ENCODE peak calls at places on chromosome 14, in seven cellular contexts. One of them, this sample, is unnamed.

GRCh38 chr14:71214241-71214640 is 307.0 kb downstream of the PCNX1 start:
- DNase-seq in NB4: no peak
- DNase-seq in HEK293T: no peak
- DNase-seq in NCI-H2081: no peak
- DNase-seq in small intestine: no peak
- DNase-seq in ovary: no peak
- DNase-seq in T47D: no peak
- DNase-seq in this sample: no peak

GRCh38 chr14:104689620-104690265 is 325 bp downstream of the INF2 start:
- DNase-seq in NB4: peak
- DNase-seq in T47D: no peak
- DNase-seq in NCI-H2081: no peak
- DNase-seq in HEK293T: peak
- DNase-seq in ovary: peak
- DNase-seq in small intestine: peak
- DNase-seq in this sample: no peak

GRCh38 chr14:104876251-104876699 is 11.2 kb downstream of the CEP170B start:
- DNase-seq in small intestine: peak
- DNase-seq in NCI-H2081: no peak
- DNase-seq in ovary: no peak
- DNase-seq in T47D: peak
- DNase-seq in HEK293T: peak
- DNase-seq in NB4: peak
- DNase-seq in this sample: no peak

GRCh38 chr14:51738754-51739153 is 87.0 kb downstream of the FRMD6 start:
- DNase-seq in small intestine: no peak
- DNase-seq in ovary: no peak
- DNase-seq in HEK293T: peak
- DNase-seq in T47D: no peak
- DNase-seq in NB4: peak
- DNase-seq in NCI-H2081: no peak
- DNase-seq in this sample: peak

GRCh38 chr14:69107407-69108003 is 45.4 kb downstream of the DCAF5 start:
- DNase-seq in ovary: no peak
- DNase-seq in NB4: peak
- DNase-seq in small intestine: peak
- DNase-seq in NCI-H2081: peak
- DNase-seq in T47D: no peak
- DNase-seq in HEK293T: peak
- DNase-seq in this sample: peak

GRCh38 chr14:54676822-54677708 is 110.1 kb downstream of the SAMD4A start:
- DNase-seq in small intestine: no peak
- DNase-seq in ovary: no peak
- DNase-seq in NB4: no peak
- DNase-seq in HEK293T: no peak
- DNase-seq in NCI-H2081: no peak
- DNase-seq in T47D: no peak
- DNase-seq in this sample: no peak

GRCh38 chr14:92794547-92794941 is 439 bp downstream of the GOLGA5 start:
- DNase-seq in NCI-H2081: no peak
- DNase-seq in T47D: no peak
- DNase-seq in ovary: no peak
- DNase-seq in NB4: peak
- DNase-seq in small intestine: no peak
- DNase-seq in HEK293T: peak
- DNase-seq in this sample: no peak

GRCh38 chr14:25757364-25757763 is 707.4 kb upstream of the STXBP6 start:
- DNase-seq in NCI-H2081: no peak
- DNase-seq in NB4: no peak
- DNase-seq in small intestine: no peak
- DNase-seq in HEK293T: no peak
- DNase-seq in ovary: no peak
- DNase-seq in T47D: no peak
- DNase-seq in this sample: no peak

GRCh38 chr14:100622708-100623485 is 35.7 kb upstream of the BEGAIN start:
- DNase-seq in small intestine: no peak
- DNase-seq in NCI-H2081: no peak
- DNase-seq in HEK293T: no peak
- DNase-seq in NB4: no peak
- DNase-seq in ovary: no peak
- DNase-seq in T47D: no peak
- DNase-seq in this sample: no peak

GRCh38 chr14:100295376-100296105 is 10.7 kb downstream of the SLC25A29 start:
- DNase-seq in ovary: peak
- DNase-seq in NB4: no peak
- DNase-seq in small intestine: no peak
- DNase-seq in HEK293T: no peak
- DNase-seq in T47D: no peak
- DNase-seq in NCI-H2081: no peak
- DNase-seq in this sample: no peak

GRCh38 chr14:96434040-96434439 is 42.1 kb downstream of the AK7 start:
- DNase-seq in NCI-H2081: no peak
- DNase-seq in small intestine: no peak
- DNase-seq in NB4: no peak
- DNase-seq in ovary: no peak
- DNase-seq in T47D: no peak
- DNase-seq in HEK293T: no peak
- DNase-seq in this sample: no peak